ENCODE peak calls at places on chromosome 11, in nine cellular contexts. M, K, A, J, E, N, U, B and R are unnamed samples.

GRCh38 chr11:123166095-123166559 is 28.9 kb downstream of the CLMP start:
- DNase-seq in A (peak; percentile 4), U (no peak), E (no peak), M (no peak), K (peak; percentile 29), J (peak; percentile 94), N (peak; percentile 84), B (no peak), R (no peak)

GRCh38 chr11:79419120-79419519 is 21.7 kb downstream of the TENM4 start:
- DNase-seq in N (no peak), K (no peak), B (peak; percentile 60), U (no peak), M (peak; percentile 50), A (no peak), E (no peak), J (no peak), R (no peak)

GRCh38 chr11:12862761-12863469 is 146.2 kb upstream of the RASSF10 start:
- DNase-seq in K (peak; percentile 78), M (no peak), J (peak; percentile 93), U (peak; percentile 81), E (no peak), B (no peak), A (no peak), N (peak; percentile 77), R (no peak)

GRCh38 chr11:128906185-128907065 is 15.3 kb downstream of the KCNJ5 start:
- DNase-seq in B (no peak), A (no peak), E (no peak), J (no peak), N (no peak), U (no peak), K (no peak), M (no peak), R (no peak)

GRCh38 chr11:346529-346928 is 22.8 kb upstream of the B4GALNT4 start:
- DNase-seq in J (no peak), M (no peak), E (no peak), K (no peak), U (no peak), B (no peak), N (no peak), A (no peak), R (no peak)

GRCh38 chr11:125218336-125218735 is 53.8 kb downstream of the PKNOX2 start:
- DNase-seq in B (no peak), K (no peak), E (no peak), A (no peak), U (peak; percentile 8), N (no peak), M (no peak), J (no peak), R (no peak)

GRCh38 chr11:124633355-124633754 is 10.7 kb downstream of the TBRG1 start:
- DNase-seq in N (no peak), K (no peak), A (peak; percentile 20), J (peak; percentile 31), U (no peak), E (no peak), B (no peak), M (no peak), R (no peak)

GRCh38 chr11:73204711-73205121 is 13.4 kb upstream of the P2RY2 start:
- DNase-seq in N (no peak), E (peak; percentile 70), J (no peak), K (no peak), A (no peak), B (no peak), M (no peak), U (no peak), R (no peak)

GRCh38 chr11:116110802-116111201 is 606.6 kb upstream of the CADM1 start:
- DNase-seq in M (no peak), N (no peak), E (no peak), U (no peak), B (no peak), A (no peak), K (no peak), J (no peak), R (no peak)

GRCh38 chr11:115930886-115931537 is 426.8 kb upstream of the CADM1 start:
- DNase-seq in J (no peak), B (no peak), K (no peak), A (peak; percentile 81), M (no peak), E (no peak), U (no peak), N (no peak), R (no peak)

GRCh38 chr11:134034496-134035381 is 34.1 kb upstream of the JAM3 start:
- DNase-seq in B (peak; percentile 84), N (no peak), K (no peak), M (no peak), A (no peak), U (no peak), E (peak; percentile 67), J (no peak), R (peak; percentile 10)

GRCh38 chr11:72009156-72009555 is 10.4 kb downstream of the IL18BP start:
- DNase-seq in B (no peak), M (no peak), J (no peak), A (no peak), E (no peak), N (no peak), U (no peak), K (no peak), R (no peak)

GRCh38 chr11:69943066-69943465 is 123.8 kb upstream of the FGF3 start:
- DNase-seq in U (peak; percentile 48), K (no peak), B (peak; percentile 34), M (peak; percentile 31), A (no peak), N (no peak), J (no peak), E (peak; percentile 18), R (no peak)

GRCh38 chr11:133040289-133040893 is 491.9 kb downstream of the OPCML start:
- DNase-seq in B (no peak), M (no peak), K (no peak), E (no peak), J (no peak), A (no peak), N (no peak), U (no peak), R (no peak)

GRCh38 chr11:45252134-45252856 is 33.8 kb downstream of the SYT13 start:
- DNase-seq in U (peak; percentile 84), A (peak; percentile 44), N (peak; percentile 67), M (peak; percentile 75), B (peak; percentile 80), E (peak; percentile 71), J (peak; percentile 37), K (peak; percentile 59), R (no peak)

GRCh38 chr11:57214087-57214395 is 23.0 kb downstream of the APLNR start:
- DNase-seq in U (no peak), B (no peak), N (no peak), K (peak; percentile 29), A (no peak), E (no peak), M (no peak), J (peak; percentile 33), R (no peak)

GRCh38 chr11:122202951-122203456 is 87.0 kb upstream of the BLID start:
- DNase-seq in K (peak; percentile 50), U (peak; percentile 91), N (peak; percentile 90), E (peak; percentile 84), B (peak; percentile 66), J (peak; percentile 83), M (peak; percentile 81), A (peak; percentile 30), R (no peak)

GRCh38 chr11:33463059-33463458 is 205.9 kb downstream of the HIPK3 start:
- DNase-seq in B (no peak), N (no peak), E (no peak), K (no peak), U (no peak), M (no peak), A (no peak), J (peak; percentile 13), R (no peak)

GRCh38 chr11:21405403-21405802 is 736.0 kb downstream of the NELL1 start:
- DNase-seq in A (no peak), B (no peak), E (no peak), M (no peak), N (no peak), U (no peak), J (no peak), K (no peak), R (no peak)

GRCh38 chr11:21401496-21401895 is 732.1 kb downstream of the NELL1 start:
- DNase-seq in N (no peak), M (no peak), U (no peak), A (no peak), E (no peak), B (no peak), J (no peak), K (no peak), R (no peak)

GRCh38 chr11:21398195-21398594 is 728.8 kb downstream of the NELL1 start:
- DNase-seq in A (no peak), B (no peak), N (no peak), K (no peak), M (no peak), U (no peak), E (no peak), J (no peak), R (no peak)

GRCh38 chr11:21396351-21397008 is 727.1 kb downstream of the NELL1 start:
- DNase-seq in J (no peak), E (no peak), K (no peak), N (no peak), B (no peak), M (no peak), A (no peak), U (no peak), R (no peak)

DNA sequence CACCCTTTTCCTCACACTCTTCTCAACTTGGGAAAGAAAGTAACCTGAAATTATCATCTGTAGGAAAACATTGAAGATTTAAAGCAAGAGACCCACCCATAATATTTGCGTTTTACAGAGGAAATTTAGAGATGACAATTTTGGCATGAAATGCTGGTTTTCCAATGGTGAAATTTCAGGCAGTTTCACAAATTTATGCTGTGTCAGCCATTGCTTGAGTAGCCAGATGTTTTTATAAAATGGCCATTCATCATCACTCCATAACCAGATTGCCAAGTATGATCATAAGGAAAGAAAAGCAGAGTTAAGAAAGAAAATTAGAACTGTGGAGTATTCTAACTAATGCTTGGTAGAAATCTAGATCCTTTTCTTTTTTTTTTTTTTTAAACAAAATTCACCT is 732.9 kb downstream of the NELL1 start:
- DNase-seq in A (no peak), B (no peak), U (no peak), J (no peak), E (no peak), N (no peak), K (no peak), M (no peak), R (no peak)
- H3K36me3 ChIP-seq in A (no peaks in the 10 kb centered on the region), B (no peaks in the 10 kb centered on the region), U (no peaks in the 10 kb centered on the region), J (no peaks in the 10 kb centered on the region), E (no peaks in the 10 kb centered on the region), N (no peaks in the 10 kb centered on the region), K (no peaks in the 10 kb centered on the region), M (no peaks in the 10 kb centered on the region), R (no peaks in the 10 kb centered on the region)

GRCh38 chr11:6321961-6322362 is 1.7 kb upstream of the CAVIN3 start:
- DNase-seq in E (no peak), B (no peak), K (peak; percentile 27), M (peak; percentile 52), J (peak; percentile 60), N (peak; percentile 93), A (no peak), U (no peak), R (no peak)
- H3K27ac ChIP-seq in E (peak overlapping the region; percentile 99), B (peak overlapping the region; percentile 96), K (peak overlapping the region; percentile 96), M (peak overlapping the region; percentile 94), J (no peak overlapping the region), N (peak overlapping the region; percentile 83), A (no peak overlapping the region), U (peak overlapping the region; percentile 63), R (no peak overlapping the region)

GRCh38 chr11:68414457-68415221 is 45.9 kb upstream of the PPP6R3 start:
- DNase-seq in M (no peak), B (no peak), K (no peak), J (no peak), E (no peak), A (no peak), N (no peak), U (no peak), R (no peak)
- H3K36me3 ChIP-seq in M (peaks cover 23% of the 10 kb centered on the region), B (peaks cover 94% of the 10 kb centered on the region), K (peaks cover 57% of the 10 kb centered on the region), J (peaks cover 38% of the 10 kb centered on the region), E (peaks cover 91% of the 10 kb centered on the region), A (no peaks in the 10 kb centered on the region), N (peaks cover 64% of the 10 kb centered on the region), U (no peaks in the 10 kb centered on the region), R (no peaks in the 10 kb centered on the region)

GRCh38 chr11:118605116-118605867 is 2.1 kb upstream of the PHLDB1 start:
- DNase-seq in B (peak; percentile 45), A (no peak), J (peak; percentile 97), N (peak; percentile 95), K (no peak), M (no peak), U (peak; percentile 88), E (peak; percentile 81), R (no peak)
- H3K27ac ChIP-seq in B (peak overlapping the region; percentile 98), A (no peak overlapping the region), J (peak overlapping the region; percentile 39), N (peak overlapping the region; percentile 74), K (no peak overlapping the region), M (no peak overlapping the region), U (peak overlapping the region; percentile 73), E (peak overlapping the region; percentile 89), R (no peak overlapping the region)